ENCODE peak calls at places on chromosomes 2 and 18, in nine cellular contexts. F is left ventricle myocardium inferior, K is progenitor cell of endocrine pancreas, R is cardiac fibroblast, O is heart left ventricle, E is AG09319, H is OCI-LY7, M is fibroblast of lung, B is psoas muscle. G is an unnamed sample.

GRCh38 chr2:107743274-107743673 is 83.4 kb upstream of the RGPD4 start:
- DNase-seq in F (no peak), K (no peak), R (no peak), O (no peak), E (no peak), H (no peak), M (no peak), B (no peak), G (no peak)

GRCh38 chr2:224754129-224754528 is 38.0 kb upstream of the CCDC195 start:
- DNase-seq in F (no peak), K (no peak), R (peak; percentile 95), O (no peak), E (peak; percentile 72), H (no peak), M (peak; percentile 62), B (no peak), G (no peak)

GRCh38 chr18:21496277-21496835 is 104.1 kb downstream of the ESCO1 start:
- DNase-seq in F (no peak), K (no peak), R (no peak), O (no peak), E (no peak), H (no peak), M (no peak), B (no peak), G (no peak)

GRCh38 chr2:57701391-57701791 is 345.2 kb upstream of the VRK2 start:
- DNase-seq in F (no peak), K (no peak), R (peak; percentile 36), O (no peak), E (no peak), H (no peak), M (peak; percentile 53), B (no peak), G (no peak)

GRCh38 chr2:237754182-237754581 is 44.4 kb upstream of the RBM44 start:
- DNase-seq in F (no peak), K (no peak), R (no peak), O (no peak), E (no peak), H (no peak), M (peak; percentile 60), B (no peak), G (no peak)

GRCh38 chr2:27194538-27195354 is 17.1 kb upstream of the ATRAID start:
- DNase-seq in F (no peak), K (no peak), R (peak; percentile 45), O (no peak), E (no peak), H (no peak), M (no peak), B (no peak), G (no peak)

GRCh38 chr2:214103199-214104001 is 307.5 kb upstream of the VWC2L start:
- DNase-seq in F (no peak), K (no peak), R (no peak), O (no peak), E (no peak), H (no peak), M (peak; percentile 1), B (no peak), G (no peak)

GRCh38 chr2:213238753-213239591 is 45.3 kb upstream of the SPAG16 start:
- DNase-seq in F (no peak), K (no peak), R (peak; percentile 96), O (peak; percentile 20), E (peak; percentile 36), H (no peak), M (peak; percentile 96), B (no peak), G (no peak)

GRCh38 chr2:174614261-174614660 is 16.7 kb upstream of the WIPF1 start:
- DNase-seq in F (no peak), K (no peak), R (peak; percentile 92), O (no peak), E (no peak), H (no peak), M (peak; percentile 91), B (no peak), G (no peak)

GRCh38 chr2:190534310-190535118 is at the start of gene NEMP2:
- DNase-seq in F (peak; percentile 88), K (peak; percentile 69), R (peak; percentile 54), O (peak; percentile 92), E (no peak), H (peak; percentile 87), M (peak; percentile 58), B (peak; percentile 84), G (peak; percentile 74)
- TF ChIP-seq CTCF in F (peak; percentile 30), K (no peak), R (no peak), O (no peak), E (no peak), H (no peak), M (no peak), B (peak; percentile 11), G (no peak)

GRCh38 chr18:58700209-58700608 is 28.9 kb downstream of the MALT1 start:
- DNase-seq in F (no peak), K (no peak), R (no peak), O (no peak), E (no peak), H (no peak), M (no peak), B (no peak), G (no peak)
- TF ChIP-seq CTCF in F (no peak), K (no peak), R (no peak), O (no peak), E (no peak), H (no peak), M (no peak), B (no peak), G (no peak)

DNA sequence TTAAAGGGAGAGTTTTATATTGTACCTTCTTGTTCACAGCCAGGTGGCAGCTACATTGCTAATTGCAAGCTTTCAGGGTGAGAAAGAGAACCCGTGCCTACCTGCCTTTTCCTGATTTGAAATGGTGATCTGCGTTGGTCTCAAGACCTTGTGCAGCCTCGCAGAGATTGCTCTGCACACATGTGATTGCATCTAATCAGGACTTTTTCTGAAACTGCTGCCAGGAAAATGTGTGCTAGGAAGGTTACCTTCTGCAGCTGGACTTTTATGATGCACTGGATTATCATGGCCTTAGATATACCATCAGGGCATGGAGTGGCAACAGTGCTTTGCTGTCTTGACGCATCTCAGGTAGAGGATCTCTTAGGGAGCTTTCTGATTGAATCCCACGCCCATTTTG is 45.1 kb downstream of the AGAP1 start:
- DNase-seq in F (no peak), K (no peak), R (no peak), O (no peak), E (no peak), H (no peak), M (no peak), B (no peak), G (no peak)
- TF ChIP-seq CTCF in F (no peak), K (no peak), R (no peak), O (no peak), E (no peak), H (no peak), M (no peak), B (no peak), G (no peak)

DNA sequence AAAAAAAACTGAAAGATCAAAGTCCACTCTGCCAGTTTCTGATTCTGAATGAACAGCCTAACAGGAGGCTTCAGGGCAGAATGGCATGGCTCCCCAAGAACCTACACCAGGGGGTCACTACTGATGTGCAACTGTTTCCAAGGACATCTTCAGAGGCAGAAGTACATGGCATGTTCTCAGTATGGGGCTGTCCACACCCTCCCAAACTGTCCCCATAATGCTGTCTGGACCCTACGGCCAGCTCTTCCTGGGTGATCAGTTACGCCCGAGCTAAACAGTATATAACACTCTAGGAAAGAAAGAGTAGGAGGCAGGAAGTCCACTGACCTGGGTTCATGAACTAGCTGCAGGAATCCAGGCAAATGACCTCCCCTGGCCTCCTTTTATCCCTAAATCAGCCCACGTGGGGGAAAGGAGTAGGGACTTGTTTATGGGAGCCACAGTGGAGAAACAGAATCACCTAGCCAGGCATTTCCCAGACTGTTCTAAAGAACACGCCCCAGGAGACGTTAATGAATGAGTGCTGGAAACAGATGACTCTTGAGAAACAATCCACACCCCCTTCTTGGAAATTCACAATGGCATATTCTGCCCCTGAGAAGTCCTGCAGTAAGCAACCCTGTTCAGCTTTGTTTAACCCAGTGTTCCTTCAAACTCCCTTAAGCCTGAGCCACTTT is 2.5 kb downstream of the TMBIM1 start:
- DNase-seq in F (no peak), K (no peak), R (peak; percentile 71), O (no peak), E (no peak), H (no peak), M (peak; percentile 67), B (no peak), G (no peak)
- TF ChIP-seq CTCF in F (no peak), K (no peak), R (no peak), O (no peak), E (no peak), H (no peak), M (no peak), B (no peak), G (no peak)

GRCh38 chr2:24008672-24009366 is 1.1 kb upstream of the MFSD2B start:
- DNase-seq in F (no peak), K (no peak), R (no peak), O (no peak), E (no peak), H (no peak), M (no peak), B (no peak), G (no peak)

GRCh38 chr2:24010477-24011277 is 792 bp downstream of the MFSD2B start:
- DNase-seq in F (no peak), K (no peak), R (no peak), O (no peak), E (no peak), H (no peak), M (no peak), B (no peak), G (no peak)

GRCh38 chr2:24009367-24009679 is 562 bp upstream of the MFSD2B start:
- DNase-seq in F (no peak), K (no peak), R (no peak), O (no peak), E (no peak), H (no peak), M (no peak), B (no peak), G (no peak)

GRCh38 chr2:24011278-24012104 is 1.6 kb downstream of the MFSD2B start:
- DNase-seq in F (no peak), K (no peak), R (no peak), O (no peak), E (no peak), H (no peak), M (no peak), B (no peak), G (no peak)

GRCh38 chr2:24009680-24010476 is at the start of gene MFSD2B:
- DNase-seq in F (no peak), K (no peak), R (no peak), O (no peak), E (no peak), H (no peak), M (peak; percentile 12), B (no peak), G (no peak)
- TF ChIP-seq CTCF in F (no peak), K (peak; percentile 12), R (no peak), O (no peak), E (no peak), H (no peak), M (no peak), B (no peak), G (no peak)

GRCh38 chr2:240564571-240565266 is 3.6 kb upstream of the RNPEPL1 start:
- DNase-seq in F (no peak), K (no peak), R (peak; percentile 36), O (no peak), E (no peak), H (peak; percentile 43), M (no peak), B (no peak), G (no peak)
- TF ChIP-seq CTCF in F (no peak), K (no peak), R (no peak), O (no peak), E (no peak), H (peak; percentile 37), M (no peak), B (no peak), G (peak; percentile 26)

GRCh38 chr2:63023444-63023843 is 27.2 kb upstream of the OTX1 start:
- DNase-seq in F (no peak), K (no peak), R (peak; percentile 69), O (no peak), E (no peak), H (peak; percentile 33), M (peak; percentile 30), B (no peak), G (no peak)
- TF ChIP-seq CTCF in F (peak; percentile 44), K (no peak), R (peak; percentile 39), O (peak; percentile 15), E (no peak), H (peak; percentile 69), M (peak; percentile 25), B (no peak), G (peak; percentile 57)

G was measured in neural crest cell.